ENCODE peak calls at places on chromosomes 13 and 19, in four cellular contexts. R is GM12878, S is WTC11, K is HepG2. C is an unnamed sample.

GRCh38 chr13:32951580-32951979 is 64.6 kb upstream of the KL start:
- DNase-seq in S (no peak), K (no peak), R (no peak), C (no peak)

GRCh38 chr19:50252111-50252886 is 48.9 kb downstream of the MYH14 start:
- DNase-seq in R (no peak), K (no peak), S (peak; percentile 82), C (peak; percentile 48)

GRCh38 chr13:49791753-49792549 is 531 bp downstream of the KPNA3 start:
- DNase-seq in R (no peak), S (peak; percentile 50), K (no peak), C (peak; percentile 42)

GRCh38 chr13:78187781-78188180 is 269.1 kb upstream of the EDNRB start:
- DNase-seq in S (no peak), R (no peak), K (no peak), C (no peak)

GRCh38 chr19:872266-872951 is 12.9 kb downstream of the CFD start:
- DNase-seq in R (peak; percentile 36), S (peak; percentile 91), K (no peak), C (peak; percentile 76)

GRCh38 chr19:14352526-14352925 is 28.7 kb upstream of the ADGRE5 start:
- DNase-seq in S (no peak), R (no peak), K (no peak), C (no peak)

GRCh38 chr19:40721936-40722661 is 5.2 kb downstream of the ITPKC start:
- DNase-seq in S (no peak), K (no peak), R (no peak), C (no peak)

GRCh38 chr13:50230365-50230978 is 215.2 kb downstream of the KCNRG start:
- DNase-seq in K (peak; percentile 63), S (no peak), R (no peak), C (no peak)

GRCh38 chr13:24033527-24034302 is 126.8 kb upstream of the SPATA13 start:
- DNase-seq in R (no peak), S (no peak), K (no peak), C (no peak)

GRCh38 chr19:28242317-28242927 is 970.5 kb downstream of the UQCRFS1 start:
- DNase-seq in S (peak; percentile 51), R (no peak), K (no peak), C (peak; percentile 77)

GRCh38 chr13:37617162-37617561 is 18.6 kb upstream of the POSTN start:
- DNase-seq in K (no peak), R (no peak), S (no peak), C (no peak)

GRCh38 chr13:109867766-109868165 is 81.4 kb upstream of the IRS2 start:
- DNase-seq in K (no peak), R (no peak), S (no peak), C (no peak)
- TF ChIP-seq NR2C2 in K (no peak), R (no peak), S (no peak), C (no peak)

GRCh38 chr13:72097568-72097967 is 230.6 kb upstream of the DACH1 start:
- DNase-seq in S (no peak), R (no peak), K (no peak), C (no peak)
- TF ChIP-seq NR2C2 in S (no peak), R (no peak), K (no peak), C (no peak)

GRCh38 chr13:112238436-112238995 is 137.6 kb upstream of the SPACA7 start:
- DNase-seq in K (no peak), S (no peak), R (no peak), C (no peak)
- TF ChIP-seq NR2C2 in K (no peak), S (no peak), R (no peak), C (no peak)

DNA sequence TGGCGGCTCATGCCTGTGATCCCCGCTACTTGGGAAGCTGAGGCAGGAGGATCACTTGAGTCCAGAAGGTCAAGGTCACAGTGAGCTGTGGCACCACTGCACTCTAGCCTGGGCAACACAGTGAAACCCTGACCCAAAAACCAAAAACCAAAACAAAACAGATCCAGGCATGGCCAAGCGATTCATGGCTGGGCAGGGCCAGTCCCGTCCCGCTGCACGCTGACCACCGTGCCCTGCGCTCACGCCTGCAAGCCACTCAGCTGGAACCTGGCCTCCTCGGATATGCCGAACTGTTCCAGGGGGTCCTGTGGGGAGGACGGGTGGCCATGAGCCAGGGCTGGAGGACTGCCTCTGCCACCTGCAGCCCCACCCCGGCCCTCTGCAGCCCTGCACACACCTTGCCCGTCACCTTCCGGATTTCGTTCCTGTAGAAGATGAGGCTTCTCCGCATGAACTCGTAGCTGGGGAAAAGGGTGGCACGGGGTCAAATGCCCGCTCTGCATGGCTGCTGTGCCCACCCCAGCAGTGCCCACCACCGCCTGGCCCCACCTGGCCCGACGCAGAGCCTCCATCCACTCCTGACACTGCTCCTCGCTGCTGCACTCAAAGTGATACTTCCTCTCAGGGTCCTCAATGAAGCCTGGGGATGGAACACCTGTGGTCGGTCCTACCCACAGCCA is 2.4 kb downstream of the PLEKHJ1 start:
- DNase-seq in S (no peak), K (no peak), R (no peak), C (no peak)
- TF ChIP-seq NR2C2 in S (no peak), K (no peak), R (no peak), C (no peak)

GRCh38 chr19:17244618-17245534 is 843 bp downstream of the NR2F6 start:
- DNase-seq in S (no peak), R (no peak), K (no peak), C (no peak)

GRCh38 chr19:17243340-17243853 is 2.3 kb downstream of the NR2F6 start:
- DNase-seq in R (no peak), S (no peak), K (peak; percentile 43), C (no peak)

GRCh38 chr19:17242431-17243208 is 3.1 kb downstream of the NR2F6 start:
- DNase-seq in R (no peak), K (no peak), S (no peak), C (no peak)

GRCh38 chr19:17245535-17245984 is at the start of gene NR2F6:
- DNase-seq in S (no peak), K (no peak), R (no peak), C (peak; percentile 80)

DNA sequence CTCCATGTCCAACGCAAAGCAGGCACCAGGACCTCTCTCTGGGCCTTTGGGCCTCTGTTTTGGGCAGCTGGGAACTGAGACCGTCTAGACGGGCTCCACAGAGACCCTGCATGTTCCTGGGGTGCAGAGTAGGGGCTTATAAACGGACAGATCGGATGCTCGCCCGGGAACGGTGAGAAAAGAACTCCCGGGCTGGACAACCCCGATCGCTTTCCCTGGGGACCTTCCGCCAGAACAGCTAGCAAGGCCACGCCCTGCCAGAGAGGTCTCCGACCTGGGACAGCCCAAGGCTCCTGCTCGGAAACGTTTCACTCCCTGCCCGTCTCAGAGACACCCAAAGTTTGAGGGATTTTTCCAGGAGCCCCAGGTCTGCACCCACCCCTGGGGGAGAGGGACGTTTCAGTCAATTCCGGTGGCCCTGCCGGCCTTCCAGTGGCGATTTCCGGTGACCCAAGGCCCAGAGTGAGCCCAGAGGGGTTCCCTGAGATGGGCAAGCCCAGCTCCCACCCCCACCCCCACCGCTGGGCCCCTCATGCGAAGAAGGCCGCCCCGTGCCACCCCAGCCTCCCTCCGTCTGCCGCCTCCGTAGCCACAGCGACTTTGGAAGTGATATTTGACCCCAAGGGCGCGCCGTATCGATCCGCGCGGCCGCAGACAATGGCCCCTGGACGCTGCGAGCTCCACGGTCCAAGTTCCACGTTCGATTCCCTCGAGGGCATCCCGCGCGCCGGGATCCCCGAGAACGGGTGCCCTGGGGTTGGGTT is 1.7 kb downstream of the NR2F6 start:
- DNase-seq in S (peak; percentile 58), R (no peak), K (peak; percentile 51), C (peak; percentile 48)
- TF ChIP-seq NR2C2 in S (no peak), R (no peak), K (peak; percentile 79), C (no peak)

GRCh38 chr19:35715981-35716734 is 1.6 kb upstream of the KMT2B start:
- DNase-seq in R (no peak), S (no peak), K (peak; percentile 32), C (peak; percentile 47)
- TF ChIP-seq NR2C2 in R (no peak), S (no peak), K (no peak), C (no peak)

GRCh38 chr19:8426283-8426682 is 13.2 kb downstream of the MARCHF2 start:
- DNase-seq in R (no peak), S (no peak), K (no peak), C (no peak)

GRCh38 chr19:8429044-8429443 is 15.7 kb upstream of the HNRNPM start:
- DNase-seq in S (no peak), K (no peak), R (no peak), C (no peak)

GRCh38 chr19:8421484-8422461 is 8.7 kb downstream of the MARCHF2 start:
- DNase-seq in R (no peak), K (peak; percentile 70), S (no peak), C (peak; percentile 5)

DNA sequence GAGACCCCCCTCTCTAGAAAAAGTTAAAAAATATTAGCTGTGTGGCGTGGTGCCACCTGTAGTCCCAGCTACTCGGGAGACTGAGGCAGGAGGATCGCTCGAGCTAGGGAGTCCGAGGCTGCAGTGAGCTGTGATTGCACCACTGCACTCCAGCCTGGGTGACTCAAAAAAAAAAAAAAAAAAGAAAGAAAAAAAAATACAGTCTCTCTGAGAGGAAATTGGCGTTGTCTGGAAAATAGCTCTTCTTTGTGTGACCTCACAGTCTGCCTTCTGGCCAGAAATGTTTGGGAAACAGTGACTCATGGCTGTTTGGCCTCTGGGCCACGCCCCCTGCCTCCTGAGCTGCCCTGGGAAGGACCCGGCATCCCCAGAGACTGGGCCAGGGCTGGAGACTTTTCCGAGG is 10.7 kb downstream of the MARCHF2 start:
- DNase-seq in R (no peak), K (peak; percentile 93), S (no peak), C (peak; percentile 78)
- TF ChIP-seq NR2C2 in R (no peak), K (peak; percentile 39), S (no peak), C (no peak)

DNA sequence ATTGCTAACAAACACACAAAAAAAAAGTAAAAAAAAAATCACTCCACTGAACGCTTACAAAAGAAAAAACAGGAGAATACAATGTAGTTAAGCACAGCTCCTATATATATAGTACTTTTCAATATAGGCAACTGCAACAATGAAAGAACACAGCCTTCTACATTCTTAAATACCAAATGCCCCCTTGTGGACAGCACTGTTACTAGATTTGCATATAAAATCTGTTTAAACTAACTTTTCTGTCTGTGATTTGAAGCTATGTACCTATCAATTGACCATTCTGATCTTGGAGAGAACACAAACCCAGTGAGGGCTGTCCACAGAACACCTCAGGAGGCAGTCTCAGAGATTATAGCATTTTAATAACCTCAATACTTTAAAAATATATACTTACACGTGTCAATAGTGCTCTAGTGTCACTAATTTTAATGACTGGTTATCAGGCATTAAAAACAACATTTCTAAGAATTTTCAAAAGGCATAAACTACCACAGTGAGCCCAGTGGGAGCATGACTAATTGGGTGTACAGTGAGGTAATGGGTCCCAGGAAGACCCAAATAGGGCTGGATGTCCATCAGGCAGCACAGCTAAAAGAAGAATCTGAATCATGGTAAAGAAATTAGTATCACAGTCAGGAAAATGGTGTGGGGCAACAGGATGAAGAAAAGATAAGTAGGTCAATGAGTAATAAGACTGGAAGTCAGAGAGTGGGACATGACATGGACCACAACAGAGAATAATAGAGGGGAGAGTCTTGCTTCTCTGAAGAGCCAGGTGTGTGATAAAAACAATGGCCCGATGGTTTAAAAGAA is 22.2 kb downstream of the CCDC169 start:
- DNase-seq in R (no peak), S (no peak), K (peak; percentile 50), C (no peak)
- TF ChIP-seq NR2C2 in R (no peak), S (no peak), K (no peak), C (no peak)

DNA sequence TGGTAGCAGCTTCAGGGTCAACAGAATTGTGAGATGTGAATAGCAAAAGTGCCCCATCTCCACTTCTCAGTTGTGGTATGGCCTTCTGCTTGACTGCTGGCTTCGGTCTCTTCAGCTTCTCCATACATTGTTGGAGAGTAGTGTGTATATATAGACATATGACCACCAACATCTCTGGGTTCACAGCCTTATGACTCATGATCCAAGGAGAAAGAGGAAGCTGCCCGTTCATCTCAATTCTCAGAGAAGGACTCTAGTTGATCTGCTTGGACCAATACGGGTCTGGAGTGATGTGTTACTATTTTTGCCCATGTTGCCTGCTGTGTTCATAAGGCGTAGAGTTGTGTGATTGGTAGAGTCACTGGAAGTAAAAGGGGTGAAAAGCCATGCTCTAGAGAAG is 3.6 kb upstream of the COMMD6 start:
- DNase-seq in R (no peak), K (no peak), S (no peak), C (peak; percentile 48)
- TF ChIP-seq NR2C2 in R (no peak), K (no peak), S (no peak), C (no peak)

C was measured in K562.